ENCODE peak calls at places on chromosome 12, in six cellular contexts. W, Q, Y, Z, E and D are unnamed samples.

GRCh38 chr12:106769078-106769477 is 5.4 kb upstream of the RIC8B start:
- DNase-seq in W (no peak), Q (no peak), Y (peak), Z (no peak), E (no peak), D (no peak)

GRCh38 chr12:104578453-104578852 is 121.7 kb downstream of the CHST11 start:
- DNase-seq in W (no peak), Q (no peak), Y (peak), Z (no peak), E (no peak), D (no peak)

GRCh38 chr12:39846304-39846703 is 226.7 kb upstream of the ABCD2 start:
- DNase-seq in W (no peak), Q (no peak), Y (no peak), Z (no peak), E (no peak), D (no peak)

GRCh38 chr12:47024463-47024862 is 55.0 kb upstream of the PCED1B start:
- DNase-seq in W (no peak), Q (peak), Y (no peak), Z (no peak), E (no peak), D (no peak)

GRCh38 chr12:2011641-2012607 is 7.7 kb upstream of the DCP1B start:
- DNase-seq in W (no peak), Q (no peak), Y (no peak), Z (no peak), E (no peak), D (no peak)

GRCh38 chr12:28507867-28508266 is 317.6 kb downstream of the CCDC91 start:
- DNase-seq in W (no peak), Q (no peak), Y (no peak), Z (no peak), E (no peak), D (no peak)

GRCh38 chr12:118148287-118148686 is 12.4 kb downstream of the PEBP1 start:
- DNase-seq in W (no peak), Q (no peak), Y (no peak), Z (no peak), E (no peak), D (no peak)

GRCh38 chr12:119540476-119540875 is 53.1 kb upstream of the TMEM233 start:
- DNase-seq in W (no peak), Q (no peak), Y (no peak), Z (no peak), E (no peak), D (no peak)

GRCh38 chr12:2944401-2945047 is 14.7 kb upstream of the TEAD4 start:
- DNase-seq in W (peak), Q (peak), Y (no peak), Z (peak), E (peak), D (no peak)

GRCh38 chr12:71045781-71046180 is 112.0 kb downstream of the TSPAN8 start:
- DNase-seq in W (no peak), Q (no peak), Y (peak), Z (no peak), E (peak), D (peak)

GRCh38 chr12:12715459-12716150 is 1.6 kb upstream of the CDKN1B start:
- DNase-seq in W (no peak), Q (no peak), Y (no peak), Z (no peak), E (peak), D (no peak)

GRCh38 chr12:66529934-66530333 is 148.9 kb downstream of the GRIP1 start:
- DNase-seq in W (no peak), Q (no peak), Y (no peak), Z (no peak), E (no peak), D (no peak)

GRCh38 chr12:68495666-68496065 is 115.0 kb upstream of the RAP1B start:
- DNase-seq in W (no peak), Q (no peak), Y (peak), Z (no peak), E (no peak), D (no peak)

GRCh38 chr12:77377622-77378021 is 312.3 kb upstream of the E2F7 start:
- DNase-seq in W (no peak), Q (no peak), Y (no peak), Z (no peak), E (no peak), D (no peak)

GRCh38 chr12:132148368-132149045 is 4.2 kb downstream of the NOC4L start:
- DNase-seq in W (no peak), Q (no peak), Y (no peak), Z (no peak), E (no peak), D (no peak)

GRCh38 chr12:4046150-4046845 is 173.1 kb upstream of the PARP11 start:
- DNase-seq in W (no peak), Q (no peak), Y (no peak), Z (no peak), E (no peak), D (no peak)

GRCh38 chr12:15613981-15614380 is 175.2 kb downstream of the EPS8 start:
- DNase-seq in W (no peak), Q (no peak), Y (no peak), Z (no peak), E (no peak), D (peak)

GRCh38 chr12:107277850-107278249 is 184.5 kb upstream of the CRY1 start:
- DNase-seq in W (no peak), Q (no peak), Y (peak), Z (no peak), E (no peak), D (no peak)

GRCh38 chr12:13835657-13836056 is 145.7 kb downstream of the GRIN2B start:
- DNase-seq in W (no peak), Q (no peak), Y (no peak), Z (no peak), E (no peak), D (no peak)

GRCh38 chr12:32906407-32907165 is 10.0 kb upstream of the PKP2 start:
- DNase-seq in W (no peak), Q (no peak), Y (no peak), Z (no peak), E (peak), D (no peak)

GRCh38 chr12:52284562-52285171 is 6.7 kb downstream of the KRT81 start:
- DNase-seq in W (no peak), Q (no peak), Y (no peak), Z (no peak), E (no peak), D (no peak)

GRCh38 chr12:132222096-132222807 is 78.0 kb downstream of the NOC4L start:
- DNase-seq in W (no peak), Q (no peak), Y (peak), Z (peak), E (peak), D (no peak)

GRCh38 chr12:81759215-81759991 is at the start of gene PPFIA2:
- DNase-seq in W (peak), Q (peak), Y (no peak), Z (peak), E (no peak), D (no peak)

GRCh38 chr12:56931474-56931978 is 2.7 kb downstream of the SDR9C7 start:
- DNase-seq in W (no peak), Q (no peak), Y (peak), Z (no peak), E (peak), D (no peak)

GRCh38 chr12:116332705-116333380 is 55.4 kb upstream of the MED13L start:
- DNase-seq in W (no peak), Q (no peak), Y (no peak), Z (no peak), E (no peak), D (no peak)

GRCh38 chr12:121831571-121832235 is 27.0 kb downstream of the HPD start:
- DNase-seq in W (no peak), Q (no peak), Y (no peak), Z (no peak), E (no peak), D (no peak)

GRCh38 chr12:31620311-31620710 is 29.4 kb upstream of the DENND5B start:
- DNase-seq in W (no peak), Q (no peak), Y (no peak), Z (no peak), E (no peak), D (no peak)

DNA sequence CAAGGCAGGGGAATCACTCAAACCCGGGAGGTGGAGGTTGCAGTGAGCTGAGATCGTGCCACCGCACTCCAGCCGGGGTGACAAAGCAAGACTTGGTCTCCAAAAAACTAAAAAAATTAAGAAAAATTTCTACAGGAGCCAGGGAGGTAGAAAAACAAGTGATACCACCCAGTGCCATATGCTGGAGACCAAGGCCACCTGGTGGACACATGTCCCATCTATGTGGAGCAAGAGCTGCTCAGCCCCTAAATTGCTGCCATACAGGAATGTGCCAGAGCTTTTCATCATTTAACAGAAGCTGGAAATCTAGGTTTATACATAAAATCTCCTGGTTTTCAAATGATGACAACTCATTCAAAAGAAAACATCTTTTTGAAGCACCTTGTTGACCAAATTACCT is 61.4 kb upstream of the ELK3 start:
- DNase-seq in W (no peak), Q (no peak), Y (no peak), Z (no peak), E (peak), D (no peak)
- TF ChIP-seq CTCF in W (no peak), Q (no peak), Y (no peak), Z (peak), E (no peak), D (no peak)

GRCh38 chr12:49763006-49763591 is 21.7 kb downstream of the TMBIM6 start:
- DNase-seq in W (peak), Q (peak), Y (no peak), Z (peak), E (peak), D (no peak)

GRCh38 chr12:49762468-49762847 is 21.1 kb downstream of the TMBIM6 start:
- DNase-seq in W (no peak), Q (no peak), Y (no peak), Z (no peak), E (peak), D (no peak)

GRCh38 chr12:49767333-49767732 is 26.0 kb downstream of the TMBIM6 start:
- DNase-seq in W (no peak), Q (no peak), Y (no peak), Z (no peak), E (no peak), D (no peak)

GRCh38 chr12:49764126-49764525 is 22.8 kb downstream of the TMBIM6 start:
- DNase-seq in W (no peak), Q (no peak), Y (no peak), Z (no peak), E (no peak), D (no peak)

GRCh38 chr12:49766115-49766455 is 24.7 kb downstream of the TMBIM6 start:
- DNase-seq in W (no peak), Q (no peak), Y (no peak), Z (no peak), E (no peak), D (no peak)
- TF ChIP-seq CTCF in W (no peak), Q (no peak), Y (no peak), Z (no peak), E (no peak), D (no peak)

GRCh38 chr12:26719852-26720251 is 113.1 kb downstream of the ITPR2 start:
- DNase-seq in W (no peak), Q (no peak), Y (no peak), Z (no peak), E (no peak), D (no peak)
- TF ChIP-seq CTCF in W (peak), Q (no peak), Y (peak), Z (peak), E (no peak), D (no peak)

GRCh38 chr12:124277394-124278222 is 17.3 kb upstream of the RFLNA start:
- DNase-seq in W (no peak), Q (no peak), Y (no peak), Z (no peak), E (no peak), D (no peak)

GRCh38 chr12:124270671-124271070 is 24.2 kb upstream of the RFLNA start:
- DNase-seq in W (no peak), Q (no peak), Y (no peak), Z (no peak), E (no peak), D (no peak)

GRCh38 chr12:124278389-124279101 is 16.3 kb upstream of the RFLNA start:
- DNase-seq in W (no peak), Q (peak), Y (no peak), Z (peak), E (no peak), D (no peak)

GRCh38 chr12:124276337-124276736 is 18.6 kb upstream of the RFLNA start:
- DNase-seq in W (no peak), Q (no peak), Y (no peak), Z (no peak), E (no peak), D (no peak)

GRCh38 chr12:124273630-124274029 is 21.3 kb upstream of the RFLNA start:
- DNase-seq in W (no peak), Q (no peak), Y (peak), Z (no peak), E (peak), D (no peak)
- TF ChIP-seq CTCF in W (no peak), Q (no peak), Y (peak), Z (no peak), E (peak), D (no peak)

GRCh38 chr12:59086124-59086523 is 165.8 kb upstream of the LRIG3 start:
- DNase-seq in W (no peak), Q (no peak), Y (no peak), Z (no peak), E (no peak), D (no peak)

GRCh38 chr12:59087691-59088090 is 167.4 kb upstream of the LRIG3 start:
- DNase-seq in W (no peak), Q (no peak), Y (no peak), Z (no peak), E (no peak), D (no peak)

GRCh38 chr12:59087077-59087673 is 166.9 kb upstream of the LRIG3 start:
- DNase-seq in W (no peak), Q (no peak), Y (no peak), Z (no peak), E (no peak), D (no peak)

GRCh38 chr12:59085680-59086079 is 165.4 kb upstream of the LRIG3 start:
- DNase-seq in W (no peak), Q (no peak), Y (no peak), Z (no peak), E (no peak), D (no peak)

DNA sequence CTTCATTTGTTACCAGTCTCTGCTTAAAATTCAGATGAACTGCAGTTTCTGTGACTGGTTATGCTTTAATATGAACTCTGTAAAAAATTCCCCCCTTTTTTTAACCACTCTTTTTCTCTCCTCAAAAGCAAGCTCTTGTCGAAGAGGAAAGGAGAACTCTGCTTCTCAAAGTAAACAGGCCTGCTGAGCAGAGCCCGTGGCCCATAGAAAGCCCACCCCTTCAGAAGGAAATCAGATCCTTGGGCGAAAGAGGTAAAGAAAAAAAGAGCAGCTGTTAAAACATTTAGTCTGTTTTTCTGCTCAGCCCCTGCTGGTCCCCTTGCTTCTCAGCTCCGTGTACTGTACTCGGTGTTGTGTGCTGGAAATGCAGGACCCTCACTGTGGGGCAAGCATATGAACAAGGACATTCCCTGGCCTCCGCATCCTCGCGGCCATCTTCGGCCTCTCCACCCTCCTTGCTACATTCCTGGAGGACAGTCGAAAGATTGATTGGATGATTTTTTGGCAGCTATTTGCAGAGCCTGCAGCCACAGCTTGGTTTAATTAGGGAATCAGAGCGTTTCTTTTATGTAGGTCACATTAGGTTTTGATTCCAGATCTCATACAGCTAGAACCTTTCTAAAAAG is 164.6 kb upstream of the LRIG3 start:
- DNase-seq in W (peak), Q (peak), Y (peak), Z (peak), E (no peak), D (peak)
- TF ChIP-seq CTCF in W (no peak), Q (no peak), Y (peak), Z (no peak), E (no peak), D (peak)

GRCh38 chr12:169528-170360 is 44.2 kb downstream of the SLC6A12 start:
- DNase-seq in W (no peak), Q (no peak), Y (no peak), Z (peak), E (no peak), D (no peak)
- TF ChIP-seq CTCF in W (no peak), Q (no peak), Y (peak), Z (peak), E (peak), D (no peak)